ENCODE peak calls at places on chromosomes 16 and 17, in four cellular contexts. V, X, C and K are unnamed samples.

GRCh38 chr17:58313815-58314705 is 14.5 kb downstream of the TSPOAP1 start:
- DNase-seq in V (peak; percentile 0), X (no peak), C (no peak), K (no peak)

GRCh38 chr17:4658478-4659305 is 17.2 kb upstream of the ALOX15 start:
- DNase-seq in V (no peak), X (no peak), C (peak; percentile 36), K (no peak)

GRCh38 chr17:46882666-46883065 is 31.3 kb downstream of the WNT9B start:
- DNase-seq in V (no peak), X (no peak), C (no peak), K (no peak)

GRCh38 chr17:72334205-72334604 is 213.4 kb downstream of the SOX9 start:
- DNase-seq in V (no peak), X (no peak), C (no peak), K (no peak)

GRCh38 chr16:9458816-9459215 is 367.4 kb downstream of the HAPSTR1 start:
- DNase-seq in V (no peak), X (no peak), C (no peak), K (no peak)

GRCh38 chr17:62781356-62781755 is 26.8 kb downstream of the MARCHF10 start:
- DNase-seq in V (no peak), X (no peak), C (no peak), K (no peak)

GRCh38 chr16:81799138-81799504 is 20.0 kb downstream of the PLCG2 start:
- DNase-seq in V (no peak), X (no peak), C (no peak), K (no peak)

GRCh38 chr17:3744032-3744431 is 20.3 kb downstream of the HASPIN start:
- DNase-seq in V (no peak), X (no peak), C (no peak), K (no peak)

GRCh38 chr17:13047016-13047415 is 29.2 kb upstream of the ELAC2 start:
- DNase-seq in V (no peak), X (no peak), C (no peak), K (no peak)

GRCh38 chr16:54630284-54630967 is 300.2 kb upstream of the IRX5 start:
- DNase-seq in V (no peak), X (no peak), C (no peak), K (no peak)

GRCh38 chr16:28985206-28985605 is 354 bp downstream of the LAT start:
- DNase-seq in V (no peak), X (no peak), C (no peak), K (no peak)

GRCh38 chr17:7133424-7133823 is 18.8 kb upstream of the ASGR2 start:
- DNase-seq in V (peak; percentile 54), X (no peak), C (peak; percentile 54), K (peak; percentile 57)

GRCh38 chr17:37490022-37490587 is 414 bp downstream of the DUSP14 start:
- DNase-seq in V (peak; percentile 80), X (peak; percentile 60), C (peak; percentile 69), K (peak; percentile 81)

GRCh38 chr16:29848420-29849297 is 14.4 kb downstream of the CDIPT start:
- DNase-seq in V (peak; percentile 70), X (peak; percentile 82), C (peak; percentile 83), K (peak; percentile 87)

GRCh38 chr16:11687606-11688519 is 19.6 kb downstream of the SNN start:
- DNase-seq in V (no peak), X (no peak), C (no peak), K (no peak)

GRCh38 chr17:62727916-62728672 is 80.0 kb downstream of the MARCHF10 start:
- DNase-seq in V (no peak), X (no peak), C (peak; percentile 36), K (no peak)

GRCh38 chr16:31440511-31441184 is 1.9 kb downstream of the ZNF843 start:
- DNase-seq in V (no peak), X (no peak), C (no peak), K (no peak)

GRCh38 chr16:84314814-84315213 is 20.1 kb downstream of the WFDC1 start:
- DNase-seq in V (no peak), X (no peak), C (no peak), K (no peak)

GRCh38 chr17:77498875-77499698 is 358.3 kb downstream of the SEC14L1 start:
- DNase-seq in V (no peak), X (no peak), C (no peak), K (no peak)

GRCh38 chr17:1060991-1061390 is 64.1 kb downstream of the TIMM22 start:
- DNase-seq in V (no peak), X (no peak), C (peak; percentile 96), K (peak; percentile 46)